ENCODE peak calls at places on chromosome 2, in nine cellular contexts. Y is GM20000; C is smooth muscle cell of the brain vasculature; F is iris pigment epithelial cell; M is body of pancreas; V is heart left ventricle; A is stimulated activated CD4-positive, alpha-beta T cell treated with anti-CD3 and anti-CD28 coated beads, Interleukin-12 subunit alpha, Interleukin-12 subunit beta, amount 100 ng/mL, for 48 hours; D is left lung; L is heart right ventricle. E is an unnamed sample.

GRCh38 chr2:28377984-28378678 is 14.5 kb upstream of the FOSL2 start:
- DNase-seq in Y (no peak), C (no peak), F (no peak), M (peak; percentile 73), D (no peak), L (no peak), A (no peak), V (no peak), E (no peak)

GRCh38 chr2:181805228-181806038 is 86.1 kb upstream of the ITPRID2 start:
- DNase-seq in A (no peak), M (no peak), F (peak; percentile 75), C (no peak), L (no peak), Y (no peak), V (no peak), D (no peak), E (peak; percentile 65)

GRCh38 chr2:153595939-153596338 is 117.4 kb upstream of the RPRM start:
- DNase-seq in D (no peak), M (no peak), Y (no peak), L (no peak), F (peak; percentile 3), C (no peak), V (no peak), A (no peak), E (no peak)

GRCh38 chr2:150135223-150135883 is 352.1 kb downstream of the RND3 start:
- DNase-seq in Y (no peak), L (no peak), A (no peak), C (no peak), F (no peak), M (peak; percentile 90), V (no peak), D (no peak), E (no peak)

GRCh38 chr2:150911766-150912280 is 349.8 kb downstream of the RBM43 start:
- DNase-seq in A (no peak), C (peak; percentile 26), Y (no peak), F (peak; percentile 97), L (peak; percentile 24), M (peak; percentile 35), D (peak; percentile 43), V (peak; percentile 63), E (peak; percentile 95)

GRCh38 chr2:218145124-218145523 is 19.3 kb downstream of the CXCR2 start:
- DNase-seq in V (peak; percentile 40), C (no peak), A (no peak), F (peak; percentile 72), M (peak; percentile 22), D (peak; percentile 75), Y (no peak), L (no peak), E (peak; percentile 27)

GRCh38 chr2:152573168-152573567 is 144.1 kb downstream of the PRPF40A start:
- DNase-seq in Y (peak; percentile 55), A (peak; percentile 16), C (no peak), D (no peak), L (no peak), F (peak; percentile 95), V (no peak), M (peak; percentile 61), E (peak; percentile 89)

GRCh38 chr2:33484042-33484621 is 7.7 kb downstream of the RASGRP3 start:
- DNase-seq in A (no peak), Y (no peak), L (no peak), C (no peak), M (no peak), V (no peak), D (no peak), F (peak; percentile 29), E (peak; percentile 16)

GRCh38 chr2:152465541-152465940 is 130.6 kb downstream of the FMNL2 start:
- DNase-seq in D (no peak), M (no peak), C (no peak), V (no peak), F (no peak), Y (no peak), L (no peak), A (no peak), E (peak; percentile 51)

GRCh38 chr2:138125306-138125900 is 161.1 kb downstream of the HNMT start:
- DNase-seq in Y (no peak), C (no peak), F (no peak), D (no peak), L (no peak), M (no peak), V (no peak), A (no peak), E (no peak)

GRCh38 chr2:217798743-217799552 is 203.8 kb downstream of the TNS1 start:
- DNase-seq in L (peak; percentile 34), V (no peak), M (peak; percentile 66), D (no peak), A (no peak), Y (no peak), C (no peak), F (no peak), E (no peak)

GRCh38 chr2:205800804-205801203 is 118.5 kb downstream of the NRP2 start:
- DNase-seq in F (peak; percentile 94), L (peak; percentile 34), A (no peak), D (peak; percentile 66), M (peak; percentile 45), C (peak; percentile 35), Y (no peak), V (peak; percentile 38), E (peak; percentile 81)

GRCh38 chr2:70403267-70404053 is 101.6 kb upstream of the FAM136A start:
- DNase-seq in C (no peak), D (no peak), Y (no peak), A (no peak), L (no peak), F (no peak), V (no peak), M (no peak), E (no peak)

GRCh38 chr2:218334531-218334930 is 22.1 kb upstream of the CATIP start:
- DNase-seq in D (no peak), V (no peak), M (no peak), A (no peak), F (no peak), Y (no peak), L (no peak), C (no peak), E (no peak)

GRCh38 chr2:67581751-67582150 is 184.6 kb downstream of the ETAA1 start:
- DNase-seq in V (no peak), L (no peak), Y (no peak), D (no peak), M (no peak), F (no peak), A (no peak), C (no peak), E (no peak)

GRCh38 chr2:111975053-111975552 is 76.7 kb downstream of the MERTK start:
- DNase-seq in D (no peak), F (peak; percentile 94), V (no peak), L (no peak), Y (no peak), C (peak; percentile 28), M (no peak), A (no peak), E (peak; percentile 70)

GRCh38 chr2:53202063-53202462 is 565.5 kb upstream of the CHAC2 start:
- DNase-seq in Y (no peak), L (no peak), C (no peak), F (peak; percentile 81), M (peak; percentile 88), D (no peak), V (no peak), A (no peak), E (peak; percentile 77)

GRCh38 chr2:16196687-16197503 is 256.5 kb downstream of the MYCN start:
- DNase-seq in A (no peak), Y (no peak), D (no peak), L (no peak), F (no peak), C (no peak), M (no peak), V (no peak), E (no peak)